ENCODE peak calls at places on chromosomes 11 and 22, in nine cellular contexts. D is RKO, K is H9, Y is amygdala, Q is H54, X is LoVo, B is tibial nerve, O is ovary, W is pancreas. L is an unnamed sample.

GRCh38 chr22:43867839-43868652 is 5.7 kb upstream of the SULT4A1 start:
- DNase-seq in D (peak; percentile 56), K (peak; percentile 89), Y (peak; percentile 16), Q (peak; percentile 44), X (peak; percentile 65), B (no peak), O (peak; percentile 80), W (peak; percentile 78), L (peak; percentile 44)

GRCh38 chr11:3809624-3809928 is 1.2 kb downstream of the PGAP2 start:
- DNase-seq in D (no peak), K (no peak), Y (no peak), Q (no peak), X (no peak), B (no peak), O (no peak), W (no peak), L (no peak)

GRCh38 chr11:63764201-63764711 is 4.3 kb downstream of the ZFTA start:
- DNase-seq in D (no peak), K (no peak), Y (no peak), Q (no peak), X (no peak), B (no peak), O (no peak), W (peak; percentile 58), L (no peak)

GRCh38 chr11:66326261-66327111 is 9.6 kb upstream of the CD248 start:
- DNase-seq in D (no peak), K (no peak), Y (no peak), Q (peak; percentile 76), X (no peak), B (peak; percentile 31), O (peak; percentile 66), W (no peak), L (peak; percentile 29)

GRCh38 chr11:1749787-1750351 is 526 bp downstream of the IFITM10 start:
- DNase-seq in D (no peak), K (no peak), Y (no peak), Q (peak; percentile 98), X (no peak), B (no peak), O (no peak), W (peak; percentile 58), L (peak; percentile 88)

GRCh38 chr11:98601181-98601773 is 419.5 kb upstream of the CNTN5 start:
- DNase-seq in D (no peak), K (no peak), Y (peak; percentile 29), Q (no peak), X (no peak), B (no peak), O (no peak), W (no peak), L (no peak)

GRCh38 chr11:3058753-3059664 is 1.8 kb upstream of the CARS1 start:
- DNase-seq in D (peak; percentile 86), K (peak; percentile 71), Y (no peak), Q (peak; percentile 78), X (no peak), B (no peak), O (no peak), W (no peak), L (no peak)

GRCh38 chr11:57309106-57310059 is 15.4 kb downstream of the TNKS1BP1 start:
- DNase-seq in D (no peak), K (no peak), Y (no peak), Q (no peak), X (no peak), B (no peak), O (no peak), W (peak; percentile 49), L (no peak)

GRCh38 chr11:59901306-59901705 is 22.7 kb downstream of the OOSP3 start:
- DNase-seq in D (peak; percentile 89), K (no peak), Y (no peak), Q (peak; percentile 38), X (peak; percentile 28), B (no peak), O (no peak), W (no peak), L (peak; percentile 54)

GRCh38 chr11:13292970-13293369 is 15.4 kb downstream of the BMAL1 start:
- DNase-seq in D (no peak), K (no peak), Y (no peak), Q (no peak), X (no peak), B (no peak), O (no peak), W (no peak), L (no peak)

GRCh38 chr11:46800177-46800576 is 45.9 kb downstream of the CKAP5 start:
- DNase-seq in D (no peak), K (no peak), Y (no peak), Q (no peak), X (no peak), B (no peak), O (no peak), W (no peak), L (no peak)

L was measured in SW480.